ENCODE peak calls at places on chromosomes 13 and 19, in six cellular contexts. S, F, B, I, R and M are unnamed samples. For H3K4me1, the result is how much of the 10 kb centered on the place peaks cover.

GRCh38 chr13:101623469-101624209 is 171.2 kb downstream of the ITGBL1 start:
- DNase-seq in S (no peak), F (peak), B (peak), I (no peak), R (no peak), M (no peak)

GRCh38 chr19:30227071-30227621 is 145.0 kb upstream of the ZNF536 start:
- DNase-seq in S (no peak), F (no peak), B (no peak), I (no peak), R (no peak), M (peak)

GRCh38 chr13:50257646-50258045 is 242.4 kb downstream of the KCNRG start:
- DNase-seq in S (no peak), F (no peak), B (no peak), I (no peak), R (no peak), M (no peak)

GRCh38 chr19:10936661-10937084 is 8.1 kb downstream of the TIMM29 start:
- DNase-seq in S (peak), F (peak), B (peak), I (no peak), R (no peak), M (peak)

GRCh38 chr13:83065136-83065535 is 817.1 kb downstream of the SLITRK1 start:
- DNase-seq in S (no peak), F (peak), B (peak), I (peak), R (no peak), M (no peak)

GRCh38 chr13:79581870-79582315 is 100.9 kb downstream of the NDFIP2 start:
- DNase-seq in S (peak), F (peak), B (peak), I (no peak), R (no peak), M (no peak)

GRCh38 chr13:110312669-110313031 is 5.6 kb downstream of the COL4A2 start:
- DNase-seq in S (no peak), F (peak), B (peak), I (peak), R (no peak), M (no peak)

GRCh38 chr19:34337747-34338146 is 27.2 kb upstream of the GPI start:
- DNase-seq in S (no peak), F (no peak), B (no peak), I (no peak), R (no peak), M (no peak)

GRCh38 chr13:29934531-29935308 is 84.3 kb upstream of the UBL3 start:
- DNase-seq in S (no peak), F (no peak), B (no peak), I (no peak), R (no peak), M (no peak)

GRCh38 chr19:42216653-42217521 is 590 bp downstream of the DEDD2 start:
- DNase-seq in S (peak), F (peak), B (peak), I (peak), R (no peak), M (peak)

GRCh38 chr19:9672893-9673292 is 2.0 kb downstream of the ZNF562 start:
- DNase-seq in S (no peak), F (no peak), B (no peak), I (no peak), R (no peak), M (no peak)

GRCh38 chr19:33446156-33446917 is 72.8 kb downstream of the CEBPG start:
- DNase-seq in S (no peak), F (peak), B (no peak), I (no peak), R (no peak), M (no peak)

GRCh38 chr19:38031423-38031770 is 124.4 kb downstream of the SIPA1L3 start:
- DNase-seq in S (no peak), F (peak), B (peak), I (no peak), R (no peak), M (no peak)

GRCh38 chr13:30593001-30593400 is 24.7 kb upstream of the USPL1 start:
- DNase-seq in S (no peak), F (no peak), B (no peak), I (no peak), R (no peak), M (no peak)

GRCh38 chr19:49637865-49638350 is 2.0 kb downstream of the RRAS start:
- DNase-seq in S (peak), F (peak), B (peak), I (peak), R (no peak), M (peak)

GRCh38 chr13:106990594-106990993 is 422.7 kb upstream of the ARGLU1 start:
- DNase-seq in S (no peak), F (peak), B (no peak), I (no peak), R (no peak), M (no peak)

GRCh38 chr13:107296804-107297203 is 728.9 kb upstream of the ARGLU1 start:
- DNase-seq in S (no peak), F (peak), B (peak), I (no peak), R (no peak), M (no peak)

GRCh38 chr13:43608400-43609137 is 178.2 kb downstream of the ENOX1 start:
- DNase-seq in S (no peak), F (no peak), B (no peak), I (no peak), R (no peak), M (no peak)

GRCh38 chr19:45485301-45486077 is 11.4 kb downstream of the RTN2 start:
- DNase-seq in S (peak), F (peak), B (peak), I (peak), R (peak), M (peak)

GRCh38 chr13:99657848-99658265 is 156.6 kb downstream of the TM9SF2 start:
- DNase-seq in S (peak), F (no peak), B (peak), I (peak), R (peak), M (no peak)

GRCh38 chr19:31772915-31773314 is 423.7 kb upstream of the TSHZ3 start:
- DNase-seq in S (no peak), F (no peak), B (no peak), I (no peak), R (no peak), M (no peak)

GRCh38 chr19:41478171-41478570 is 35.2 kb downstream of the ERICH4 start:
- DNase-seq in S (no peak), F (no peak), B (no peak), I (no peak), R (no peak), M (no peak)

GRCh38 chr13:76903544-76904162 is 17.4 kb upstream of the KCTD12 start:
- DNase-seq in S (peak), F (peak), B (peak), I (peak), R (peak), M (peak)

DNA sequence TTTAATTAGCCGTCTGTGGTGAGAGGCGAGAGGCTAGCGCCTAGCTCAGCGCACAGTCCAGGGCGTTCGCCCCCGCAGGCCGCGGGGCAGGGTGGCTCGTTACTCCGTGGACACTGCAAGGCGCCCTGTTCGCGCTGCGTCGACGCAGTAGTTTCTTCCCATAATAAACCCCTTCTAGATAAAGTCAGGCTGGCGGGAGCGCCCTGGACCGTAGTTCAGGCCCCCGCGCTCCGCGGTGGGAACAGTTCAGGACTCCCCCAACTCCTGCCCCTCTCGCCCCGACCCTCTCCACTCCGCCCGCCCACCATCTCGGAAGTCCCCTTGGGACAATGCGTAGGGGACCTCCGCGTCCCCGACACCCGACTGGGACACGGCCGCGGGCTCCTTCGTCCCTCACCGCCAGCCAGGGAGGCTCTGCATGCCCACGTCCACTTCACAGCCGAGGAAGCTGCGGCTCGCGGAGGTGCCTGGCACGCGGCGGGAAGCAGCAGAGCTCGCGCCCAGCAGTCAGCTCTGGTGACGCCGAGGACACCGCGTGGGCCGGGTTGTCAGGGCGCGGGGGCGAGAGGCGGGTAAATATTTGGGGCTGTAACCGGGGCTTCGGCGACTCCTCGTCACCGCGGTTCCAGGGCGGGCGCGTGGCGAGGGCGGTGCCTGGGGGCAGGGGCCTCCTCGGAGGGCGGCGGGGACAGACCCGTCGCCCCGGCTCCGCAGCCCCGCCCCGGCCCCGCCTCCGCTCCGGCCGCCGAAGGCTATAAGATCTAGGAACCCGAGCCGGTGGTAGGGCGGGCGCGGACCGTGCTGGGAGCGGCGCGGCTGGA is at the start of gene RGCC:
- DNase-seq in S (peak), F (peak), B (peak), I (peak), R (peak), M (peak)
- H3K4me1 ChIP-seq in S (under half), F (under half), B (under half), I (under half), R (under half), M (under half)

DNA sequence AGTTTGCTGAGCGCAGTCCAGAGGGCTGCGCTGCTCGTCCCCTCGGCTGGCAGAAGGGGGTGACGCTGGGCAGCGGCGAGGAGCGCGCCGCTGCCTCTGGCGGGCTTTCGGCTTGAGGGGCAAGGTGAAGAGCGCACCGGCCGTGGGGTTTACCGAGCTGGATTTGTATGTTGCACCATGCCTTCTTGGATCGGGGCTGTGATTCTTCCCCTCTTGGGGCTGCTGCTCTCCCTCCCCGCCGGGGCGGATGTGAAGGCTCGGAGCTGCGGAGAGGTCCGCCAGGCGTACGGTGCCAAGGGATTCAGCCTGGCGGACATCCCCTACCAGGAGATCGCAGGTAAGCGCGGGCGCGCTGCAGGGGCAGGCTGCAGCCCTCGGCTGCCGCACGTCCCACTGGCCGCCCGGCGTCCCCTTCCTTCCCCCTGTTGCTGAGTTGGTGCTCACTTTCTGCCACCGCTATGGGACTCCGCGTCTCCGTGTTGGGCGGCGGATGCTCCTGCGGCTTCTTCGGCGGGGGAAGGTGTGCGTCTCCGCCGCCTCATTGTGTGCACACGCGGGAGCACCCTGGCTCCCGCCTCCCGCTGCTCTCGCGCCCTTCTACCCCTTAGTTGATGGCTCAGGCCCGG is 786 bp downstream of the GPC6 start:
- DNase-seq in S (no peak), F (peak), B (peak), I (no peak), R (no peak), M (peak)
- H3K4me1 ChIP-seq in S (under half), F (under half), B (under half), I (under half), R (under half), M (under half)

GRCh38 chr19:56109216-56109615 is 11.9 kb downstream of the ZNF787 start:
- DNase-seq in S (no peak), F (peak), B (no peak), I (no peak), R (no peak), M (no peak)
- H3K4me1 ChIP-seq in S (half or more), F (under half), B (under half), I (under half), R (under half), M (under half)

GRCh38 chr13:35891973-35892441 is 239.2 kb downstream of the DCLK1 start:
- DNase-seq in S (no peak), F (peak), B (no peak), I (no peak), R (no peak), M (no peak)
- H3K4me1 ChIP-seq in S (under half), F (under half), B (under half), I (under half), R (under half), M (under half)

DNA sequence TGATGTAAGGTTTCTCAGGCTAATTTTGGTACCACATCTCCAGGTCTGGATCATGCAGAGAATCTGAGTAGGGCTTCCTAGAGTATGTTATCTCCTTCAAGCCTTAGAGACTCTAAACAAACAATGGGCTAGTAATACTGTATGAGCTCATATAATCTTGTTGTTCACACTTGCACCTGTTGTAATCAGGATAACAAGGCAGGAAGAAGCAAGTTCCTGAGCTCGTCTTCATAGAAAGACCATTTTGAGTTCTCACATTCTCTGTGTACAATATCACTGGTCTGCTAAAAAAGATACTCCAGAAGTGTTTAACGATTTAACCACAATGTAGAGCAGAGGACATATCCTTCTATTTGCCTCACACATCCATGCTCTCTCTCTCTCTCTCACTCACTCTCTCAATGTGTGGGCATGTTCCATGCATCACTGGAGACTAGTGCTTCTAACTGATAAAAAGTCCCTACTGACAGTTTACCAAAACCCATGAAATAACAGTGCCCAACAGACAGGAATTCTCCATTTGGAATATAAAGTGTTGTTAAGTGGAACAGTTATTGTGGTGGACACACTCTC is 122.9 kb downstream of the MIPEP start:
- DNase-seq in S (no peak), F (no peak), B (no peak), I (no peak), R (no peak), M (no peak)
- H3K4me1 ChIP-seq in S (under half), F (under half), B (under half), I (under half), R (under half), M (under half)

GRCh38 chr19:1258161-1258492 is 9.7 kb downstream of the MIDN start:
- DNase-seq in S (no peak), F (no peak), B (no peak), I (no peak), R (no peak), M (no peak)

GRCh38 chr19:1259206-1259872 is 9.8 kb upstream of the CIRBP start:
- DNase-seq in S (peak), F (peak), B (peak), I (peak), R (peak), M (no peak)

GRCh38 chr19:1258707-1259205 is 10.4 kb downstream of the MIDN start:
- DNase-seq in S (no peak), F (no peak), B (no peak), I (no peak), R (no peak), M (no peak)

GRCh38 chr19:1256646-1257474 is 8.5 kb downstream of the MIDN start:
- DNase-seq in S (no peak), F (no peak), B (no peak), I (no peak), R (no peak), M (no peak)

DNA sequence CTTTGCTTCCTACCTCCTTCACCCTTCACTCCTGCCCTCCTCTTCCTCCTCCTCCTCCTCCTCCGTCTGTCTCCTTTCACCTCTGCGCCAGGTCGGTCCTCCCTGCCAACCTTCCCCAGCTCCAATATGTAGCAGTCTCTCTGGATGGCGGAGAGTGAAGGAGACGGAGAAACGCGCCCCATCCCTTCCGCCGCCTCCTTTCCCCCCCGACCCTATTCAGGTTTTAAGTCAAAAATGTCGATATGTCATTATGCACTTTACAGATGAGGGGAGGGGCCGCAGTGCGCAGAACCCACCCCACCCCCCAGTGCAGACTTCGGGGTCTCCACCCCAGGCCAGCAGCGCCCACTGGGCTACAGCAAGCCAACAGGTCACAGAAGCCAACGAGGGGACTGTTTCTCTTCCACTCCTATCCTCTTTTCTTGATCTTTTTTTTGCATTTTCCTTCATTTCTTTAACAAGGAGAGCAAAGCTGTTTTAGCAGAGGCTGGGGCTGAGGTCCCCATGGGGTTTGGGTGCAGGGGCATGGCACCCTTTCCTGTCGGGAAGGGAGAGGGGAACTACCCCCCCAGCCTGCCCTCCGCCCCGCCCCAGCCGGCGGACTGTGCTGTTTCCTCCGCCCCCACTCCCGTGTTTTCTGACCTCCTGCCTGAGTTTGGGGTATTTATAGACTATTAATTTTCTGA is 9.2 kb downstream of the MIDN start:
- DNase-seq in S (no peak), F (no peak), B (no peak), I (no peak), R (no peak), M (no peak)
- H3K4me1 ChIP-seq in S (half or more), F (half or more), B (half or more), I (half or more), R (half or more), M (under half)

GRCh38 chr13:45331981-45332830 is 8.8 kb downstream of the TPT1 start:
- DNase-seq in S (no peak), F (peak), B (peak), I (no peak), R (no peak), M (no peak)

GRCh38 chr13:45328661-45329105 is 12.3 kb downstream of the TPT1 start:
- DNase-seq in S (no peak), F (peak), B (peak), I (no peak), R (no peak), M (no peak)

GRCh38 chr13:45333251-45333972 is 7.6 kb downstream of the TPT1 start:
- DNase-seq in S (no peak), F (no peak), B (no peak), I (no peak), R (no peak), M (no peak)

GRCh38 chr13:45332831-45333219 is 8.2 kb downstream of the TPT1 start:
- DNase-seq in S (no peak), F (no peak), B (no peak), I (no peak), R (no peak), M (no peak)

GRCh38 chr13:45331123-45331619 is 9.8 kb downstream of the TPT1 start:
- DNase-seq in S (no peak), F (no peak), B (no peak), I (no peak), R (no peak), M (no peak)
- H3K4me1 ChIP-seq in S (under half), F (under half), B (under half), I (under half), R (half or more), M (under half)

GRCh38 chr13:40676007-40676406 is 9.6 kb upstream of the FOXO1 start:
- DNase-seq in S (no peak), F (no peak), B (no peak), I (no peak), R (no peak), M (no peak)

GRCh38 chr13:40670307-40670706 is 3.9 kb upstream of the FOXO1 start:
- DNase-seq in S (no peak), F (no peak), B (no peak), I (no peak), R (no peak), M (no peak)

GRCh38 chr13:40673061-40673397 is 6.6 kb upstream of the FOXO1 start:
- DNase-seq in S (no peak), F (no peak), B (no peak), I (no peak), R (no peak), M (no peak)

GRCh38 chr13:40673414-40673813 is 7.0 kb upstream of the FOXO1 start:
- DNase-seq in S (no peak), F (no peak), B (no peak), I (no peak), R (no peak), M (peak)

DNA sequence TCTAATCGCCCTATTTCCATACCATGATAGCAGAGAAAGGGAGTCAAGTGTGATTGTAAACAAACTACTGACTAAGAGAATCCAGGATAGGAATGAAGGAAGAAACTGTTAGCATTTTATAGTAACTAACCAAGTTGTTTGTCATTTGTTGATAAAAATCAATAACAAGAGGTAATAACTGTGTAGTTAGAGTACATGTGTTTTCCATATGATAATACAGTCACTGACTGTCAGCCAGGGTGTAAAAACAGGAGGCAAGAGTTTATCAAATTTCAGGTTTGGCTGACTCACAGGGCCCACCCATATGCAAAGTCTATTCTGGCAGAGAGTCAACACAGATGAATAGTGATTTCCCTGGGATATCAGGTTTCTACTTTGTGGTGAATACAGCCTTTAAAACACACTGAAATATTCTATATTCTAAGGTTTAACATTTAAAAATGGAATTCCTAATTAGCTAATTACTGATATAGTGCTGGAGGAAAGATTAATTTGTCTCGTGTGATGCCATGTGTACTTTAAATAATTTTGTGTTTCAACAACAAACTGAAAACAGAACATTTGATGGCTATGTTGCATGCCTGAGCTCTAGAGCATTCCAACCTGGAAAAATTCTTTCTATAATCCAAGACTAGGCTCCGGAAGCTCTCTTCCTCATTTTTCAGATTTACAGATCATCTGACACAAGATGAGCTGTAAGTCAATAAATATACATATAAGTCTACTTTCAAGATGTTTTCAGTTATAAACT is 6.0 kb upstream of the FOXO1 start:
- DNase-seq in S (no peak), F (peak), B (peak), I (no peak), R (no peak), M (peak)
- H3K4me1 ChIP-seq in S (under half), F (under half), B (under half), I (under half), R (under half), M (under half)